ENCODE peak calls at places on chromosomes 12 and 14, in four cellular contexts. A is fibroblast of lung, I is gastrocnemius medialis, P is lower lobe of right lung. Y is an unnamed sample. For H3K4me1, the result is how much of the 10 kb centered on the place peaks cover.

GRCh38 chr14:85191986-85192385 is 338.0 kb upstream of the FLRT2 start:
- DNase-seq in A (no peak), I (no peak), P (no peak), Y (no peak)

GRCh38 chr12:113030875-113031525 is 25.5 kb upstream of the DTX1 start:
- DNase-seq in P (no peak), I (no peak), A (peak), Y (no peak)

GRCh38 chr14:58731465-58732330 is 93.9 kb downstream of the DACT1 start:
- DNase-seq in P (no peak), A (peak), I (no peak), Y (no peak)

GRCh38 chr12:120247183-120247582 is 18.3 kb downstream of the PXN start:
- DNase-seq in A (no peak), P (no peak), I (no peak), Y (no peak)

GRCh38 chr14:96584199-96584906 is 82.2 kb downstream of the PAPOLA start:
- DNase-seq in P (no peak), I (no peak), A (no peak), Y (no peak)

GRCh38 chr14:77059276-77059934 is 30.9 kb upstream of the IRF2BPL start:
- DNase-seq in I (no peak), A (peak), P (no peak), Y (peak)

GRCh38 chr14:55398679-55399078 is 13.0 kb downstream of the ATG14 start:
- DNase-seq in I (peak), P (no peak), A (peak), Y (no peak)

GRCh38 chr14:106318700-106319099 is 792.3 kb downstream of the TMEM121 start:
- DNase-seq in I (no peak), P (no peak), A (no peak), Y (no peak)

GRCh38 chr14:59018978-59019377 is 169.5 kb upstream of the DAAM1 start:
- DNase-seq in A (no peak), I (no peak), P (no peak), Y (no peak)

GRCh38 chr12:9364224-9365176 is 156.3 kb upstream of the PZP start:
- DNase-seq in A (peak), I (no peak), P (no peak), Y (no peak)

GRCh38 chr12:126219139-126219538 is 1153.9 kb downstream of the AACS start:
- DNase-seq in A (no peak), I (no peak), P (no peak), Y (no peak)

GRCh38 chr12:89212339-89212771 is 139.9 kb downstream of the DUSP6 start:
- DNase-seq in P (peak), A (peak), I (no peak), Y (peak)

GRCh38 chr12:108865169-108865568 is 7.8 kb upstream of the SSH1 start:
- DNase-seq in I (no peak), P (no peak), A (no peak), Y (no peak)

GRCh38 chr12:131408484-131408883 is 302.4 kb upstream of the SFSWAP start:
- DNase-seq in P (no peak), I (no peak), A (no peak), Y (no peak)
- H3K4me3 ChIP-seq in P (no peak), I (no peak), A (no peak), Y (no peak)

DNA sequence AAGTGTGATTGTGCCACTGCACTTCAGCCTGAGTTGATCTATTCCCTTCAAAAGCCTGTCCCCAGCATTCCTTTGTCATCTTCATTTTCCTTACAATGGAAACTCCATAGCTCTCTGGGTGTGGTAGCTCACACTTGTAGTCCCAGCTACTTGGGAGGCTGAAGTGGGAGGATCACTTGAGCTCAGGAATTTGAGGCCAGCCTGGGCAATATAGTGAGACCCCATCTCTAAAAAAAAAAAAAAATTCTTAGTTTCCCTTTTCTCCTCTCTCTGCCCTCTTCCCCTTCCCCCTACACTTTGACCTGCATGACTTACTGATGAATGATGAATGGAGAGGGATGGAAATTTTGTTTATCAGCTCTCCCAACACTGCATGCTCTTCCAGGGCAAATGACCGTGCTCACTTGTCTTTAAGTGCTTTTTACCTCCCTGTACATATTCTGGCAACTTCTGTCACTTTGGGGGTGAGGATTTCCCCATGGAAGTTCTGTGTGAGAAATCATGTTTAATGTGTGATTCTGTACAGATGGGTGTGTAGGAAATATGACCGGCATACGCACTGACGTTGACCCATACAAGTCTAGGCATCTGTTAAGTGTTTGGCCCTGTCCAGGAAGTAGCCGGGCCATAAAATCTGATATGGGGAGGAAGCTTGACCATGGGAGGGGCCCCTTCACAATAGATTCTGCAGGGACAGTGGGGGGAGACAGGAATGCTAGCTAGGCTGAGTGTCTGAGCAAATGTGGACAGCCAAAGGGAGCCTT is 65.4 kb downstream of the ZFP36L1 start:
- DNase-seq in I (no peak), A (no peak), P (no peak), Y (no peak)
- H3K4me1 ChIP-seq in I (under half), A (under half), P (under half), Y (under half)

GRCh38 chr14:24135834-24136683 is at the start of gene PSME1:
- DNase-seq in P (peak), A (peak), I (peak), Y (peak)
- H3K4me3 ChIP-seq in P (peak), A (peak), I (peak), Y (peak)

DNA sequence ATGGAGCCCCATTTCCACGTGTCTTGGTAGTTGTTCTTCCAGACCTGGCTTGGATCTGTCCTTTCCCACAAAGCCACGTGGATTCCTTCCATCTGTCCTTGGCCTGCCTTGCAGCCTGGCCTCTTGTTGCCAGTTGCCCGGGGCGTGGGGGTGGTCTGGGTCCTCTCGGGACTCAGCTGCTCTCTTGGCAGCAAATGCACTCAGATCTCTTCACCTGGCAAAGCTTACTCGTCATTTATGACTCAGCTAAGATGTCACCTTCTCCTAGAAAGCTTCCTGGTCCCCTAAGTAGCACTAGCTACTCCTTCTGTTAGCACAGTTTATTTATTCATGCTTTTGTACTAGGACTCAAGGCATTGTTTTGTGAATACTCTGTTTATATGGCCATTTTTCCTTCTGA is 13.6 kb downstream of the PLEKHG3 start:
- DNase-seq in P (no peak), I (no peak), A (no peak), Y (peak)
- H3K4me1 ChIP-seq in P (half or more), I (under half), A (under half), Y (under half)

GRCh38 chr14:103290961-103291360 is 43.1 kb upstream of the EIF5 start:
- DNase-seq in I (no peak), A (no peak), P (no peak), Y (no peak)
- H3K4me3 ChIP-seq in I (no peak), A (no peak), P (no peak), Y (no peak)

GRCh38 chr12:50932787-50933280 is 19.5 kb upstream of the HIGD1C start:
- DNase-seq in P (no peak), A (no peak), I (no peak), Y (no peak)

GRCh38 chr12:50934371-50934851 is 17.9 kb upstream of the HIGD1C start:
- DNase-seq in P (no peak), I (no peak), A (peak), Y (no peak)

GRCh38 chr12:50933459-50934124 is 18.8 kb upstream of the HIGD1C start:
- DNase-seq in P (no peak), I (no peak), A (peak), Y (no peak)

GRCh38 chr12:50936821-50937220 is 15.5 kb upstream of the HIGD1C start:
- DNase-seq in I (no peak), A (no peak), P (no peak), Y (no peak)

GRCh38 chr12:50934981-50935807 is 17.1 kb upstream of the HIGD1C start:
- DNase-seq in A (peak), I (no peak), P (no peak), Y (no peak)
- H3K4me1 ChIP-seq in A (under half), I (half or more), P (half or more), Y (under half)

DNA sequence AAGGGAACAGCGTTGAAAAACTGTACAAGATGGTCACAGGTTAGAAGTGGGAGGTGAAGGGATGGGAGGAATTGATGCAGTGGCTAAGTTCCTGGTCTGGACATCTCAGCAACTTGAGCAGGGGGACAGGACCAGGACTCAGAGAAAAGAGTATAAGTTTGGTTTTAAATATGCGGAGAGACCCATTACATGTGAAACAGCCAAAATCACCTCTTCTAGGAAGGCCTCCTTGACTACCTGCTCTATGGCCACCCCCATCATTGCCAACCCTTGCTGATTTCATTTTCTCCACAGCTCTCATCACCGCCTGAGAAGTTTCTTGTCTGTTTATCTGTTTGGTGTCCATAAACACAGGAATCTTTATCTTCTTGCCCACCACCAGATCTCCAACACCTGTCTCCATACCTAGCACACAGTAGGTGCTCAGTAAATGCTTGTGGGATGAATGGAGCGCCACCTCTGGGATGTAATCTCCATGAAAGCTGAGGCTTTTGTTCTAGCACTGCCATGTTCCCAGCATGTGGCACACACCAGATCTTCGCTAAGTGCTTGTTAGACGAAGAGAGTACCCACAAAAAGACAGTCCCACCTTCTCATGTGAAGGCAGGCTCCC is 11.2 kb upstream of the PHETA1 start:
- DNase-seq in A (no peak), P (no peak), I (no peak), Y (no peak)
- H3K4me3 ChIP-seq in A (no peak), P (no peak), I (no peak), Y (no peak)

GRCh38 chr14:80956922-80957321 is 1.5 kb downstream of the TSHR start:
- DNase-seq in A (no peak), P (no peak), I (no peak), Y (no peak)
- H3K4me1 ChIP-seq in A (under half), P (under half), I (under half), Y (under half)

DNA sequence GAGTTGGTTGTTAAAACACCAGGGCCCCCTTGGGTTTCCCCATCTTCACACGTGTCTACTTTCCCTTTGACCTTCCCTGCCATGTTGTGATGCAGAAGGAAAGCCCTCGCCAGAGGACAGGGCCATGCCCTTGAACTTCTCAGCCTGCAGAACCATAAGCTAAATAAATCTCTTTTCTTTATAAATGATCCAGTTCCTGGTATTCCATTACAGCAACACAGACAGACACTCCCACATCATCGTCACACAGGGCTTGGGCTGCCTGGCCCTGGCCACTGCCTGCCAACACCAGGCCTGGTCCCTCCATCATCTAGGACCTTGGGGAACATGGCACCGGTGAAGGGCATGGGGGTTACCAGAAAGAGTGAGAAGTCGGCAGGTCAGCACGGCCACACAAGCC is 84.8 kb downstream of the DPF3 start:
- DNase-seq in P (no peak), I (no peak), A (no peak), Y (no peak)
- H3K4me3 ChIP-seq in P (no peak), I (no peak), A (no peak), Y (no peak)